ENCODE peak calls at places on chromosomes 1 and 21, in four cellular contexts. One of them, this sample, is unnamed.
A peak's percentile ranks its signal among the peaks of the same experiment; 100 is the strongest.

GRCh38 chr1:50976890-50977574 is 7.0 kb downstream of the CDKN2C start:
- DNase-seq in osteocyte: no peak
- DNase-seq in cardiac fibroblast: peak; percentile 69
- DNase-seq in upper lobe of left lung: peak; percentile 40
- DNase-seq in this sample: peak; percentile 65

GRCh38 chr1:44367932-44368331 is 12.9 kb upstream of the ERI3 start:
- DNase-seq in osteocyte: no peak
- DNase-seq in cardiac fibroblast: no peak
- DNase-seq in upper lobe of left lung: no peak
- DNase-seq in this sample: no peak

GRCh38 chr21:44984428-44984791 is 44.6 kb downstream of the SLX9 start:
- DNase-seq in osteocyte: no peak
- DNase-seq in cardiac fibroblast: no peak
- DNase-seq in upper lobe of left lung: no peak
- DNase-seq in this sample: no peak

GRCh38 chr1:80083892-80084291 is 1077.4 kb upstream of the ADGRL4 start:
- DNase-seq in osteocyte: no peak
- DNase-seq in cardiac fibroblast: no peak
- DNase-seq in upper lobe of left lung: no peak
- DNase-seq in this sample: no peak

GRCh38 chr1:18090636-18091035 is 17.0 kb upstream of the IGSF21 start:
- DNase-seq in osteocyte: no peak
- DNase-seq in cardiac fibroblast: no peak
- DNase-seq in upper lobe of left lung: no peak
- DNase-seq in this sample: no peak

GRCh38 chr1:202687819-202688218 is 22.4 kb downstream of the SYT2 start:
- DNase-seq in osteocyte: no peak
- DNase-seq in cardiac fibroblast: no peak
- DNase-seq in upper lobe of left lung: no peak
- DNase-seq in this sample: no peak

GRCh38 chr1:1862905-1863547 is 27.9 kb downstream of the GNB1 start:
- DNase-seq in osteocyte: no peak
- DNase-seq in cardiac fibroblast: peak; percentile 34
- DNase-seq in upper lobe of left lung: no peak
- DNase-seq in this sample: no peak

GRCh38 chr1:203465943-203466342 is 9.7 kb upstream of the PRELP start:
- DNase-seq in osteocyte: no peak
- DNase-seq in cardiac fibroblast: no peak
- DNase-seq in upper lobe of left lung: no peak
- DNase-seq in this sample: no peak

GRCh38 chr1:154485106-154485505 is 16.9 kb upstream of the TDRD10 start:
- DNase-seq in osteocyte: no peak
- DNase-seq in cardiac fibroblast: peak; percentile 58
- DNase-seq in upper lobe of left lung: peak; percentile 69
- DNase-seq in this sample: no peak

GRCh38 chr1:12174789-12175455 is 8.1 kb downstream of the TNFRSF1B start:
- DNase-seq in osteocyte: no peak
- DNase-seq in cardiac fibroblast: no peak
- DNase-seq in upper lobe of left lung: no peak
- DNase-seq in this sample: no peak

GRCh38 chr1:21593231-21593630 is 75.9 kb downstream of the RAP1GAP start:
- DNase-seq in osteocyte: no peak
- DNase-seq in cardiac fibroblast: no peak
- DNase-seq in upper lobe of left lung: no peak
- DNase-seq in this sample: no peak

GRCh38 chr1:109769335-109770078 is 5.8 kb upstream of the EPS8L3 start:
- DNase-seq in osteocyte: no peak
- DNase-seq in cardiac fibroblast: peak; percentile 90
- DNase-seq in upper lobe of left lung: peak; percentile 5
- DNase-seq in this sample: no peak

GRCh38 chr1:214280386-214281029 is 451 bp upstream of the SMYD2 start:
- DNase-seq in osteocyte: no peak
- DNase-seq in cardiac fibroblast: peak; percentile 54
- DNase-seq in upper lobe of left lung: peak; percentile 47
- DNase-seq in this sample: no peak

GRCh38 chr1:200654660-200655059 is 15.0 kb downstream of the DDX59 start:
- DNase-seq in osteocyte: no peak
- DNase-seq in cardiac fibroblast: no peak
- DNase-seq in upper lobe of left lung: no peak
- DNase-seq in this sample: peak; percentile 65

GRCh38 chr1:2019162-2019542 is at the start of gene GABRD:
- DNase-seq in osteocyte: no peak
- DNase-seq in cardiac fibroblast: no peak
- DNase-seq in upper lobe of left lung: no peak
- DNase-seq in this sample: peak; percentile 68

GRCh38 chr1:52651904-52652303 is 18.9 kb downstream of the SHISAL2A start:
- DNase-seq in osteocyte: no peak
- DNase-seq in cardiac fibroblast: no peak
- DNase-seq in upper lobe of left lung: no peak
- DNase-seq in this sample: no peak

GRCh38 chr1:157785241-157785640 is 8.3 kb upstream of the FCRL2 start:
- DNase-seq in osteocyte: no peak
- DNase-seq in cardiac fibroblast: no peak
- DNase-seq in upper lobe of left lung: no peak
- DNase-seq in this sample: no peak

GRCh38 chr1:8185400-8185799 is 132.5 kb upstream of the SLC45A1 start:
- DNase-seq in osteocyte: no peak
- DNase-seq in cardiac fibroblast: no peak
- DNase-seq in upper lobe of left lung: no peak
- DNase-seq in this sample: no peak

GRCh38 chr1:203178821-203179220 is 3.2 kb upstream of the MYBPH start:
- DNase-seq in osteocyte: no peak
- DNase-seq in cardiac fibroblast: no peak
- DNase-seq in upper lobe of left lung: no peak
- DNase-seq in this sample: no peak

GRCh38 chr1:25135903-25136302 is 96.4 kb downstream of the SYF2 start:
- DNase-seq in osteocyte: no peak
- DNase-seq in cardiac fibroblast: no peak
- DNase-seq in upper lobe of left lung: no peak
- DNase-seq in this sample: no peak
- TF ChIP-seq CTCF in osteocyte: no peak
- TF ChIP-seq CTCF in cardiac fibroblast: no peak
- TF ChIP-seq CTCF in upper lobe of left lung: no peak
- TF ChIP-seq CTCF in this sample: no peak

GRCh38 chr1:29382851-29383588 is 146.7 kb downstream of the PTPRU start:
- DNase-seq in osteocyte: peak; percentile 69
- DNase-seq in cardiac fibroblast: no peak
- DNase-seq in upper lobe of left lung: no peak
- DNase-seq in this sample: no peak

GRCh38 chr1:29383972-29384371 is 147.7 kb downstream of the PTPRU start:
- DNase-seq in osteocyte: peak; percentile 34
- DNase-seq in cardiac fibroblast: peak; percentile 22
- DNase-seq in upper lobe of left lung: no peak
- DNase-seq in this sample: no peak

GRCh38 chr1:29381426-29381825 is 145.1 kb downstream of the PTPRU start:
- DNase-seq in osteocyte: peak; percentile 57
- DNase-seq in cardiac fibroblast: no peak
- DNase-seq in upper lobe of left lung: no peak
- DNase-seq in this sample: no peak

GRCh38 chr1:29380532-29380931 is 144.2 kb downstream of the PTPRU start:
- DNase-seq in osteocyte: no peak
- DNase-seq in cardiac fibroblast: peak; percentile 28
- DNase-seq in upper lobe of left lung: no peak
- DNase-seq in this sample: no peak

GRCh38 chr1:29379438-29380073 is 143.2 kb downstream of the PTPRU start:
- DNase-seq in osteocyte: peak; percentile 30
- DNase-seq in cardiac fibroblast: peak; percentile 63
- DNase-seq in upper lobe of left lung: no peak
- DNase-seq in this sample: no peak
- TF ChIP-seq CTCF in osteocyte: peak; percentile 39
- TF ChIP-seq CTCF in cardiac fibroblast: peak; percentile 68
- TF ChIP-seq CTCF in upper lobe of left lung: peak; percentile 38
- TF ChIP-seq CTCF in this sample: peak; percentile 52

DNA sequence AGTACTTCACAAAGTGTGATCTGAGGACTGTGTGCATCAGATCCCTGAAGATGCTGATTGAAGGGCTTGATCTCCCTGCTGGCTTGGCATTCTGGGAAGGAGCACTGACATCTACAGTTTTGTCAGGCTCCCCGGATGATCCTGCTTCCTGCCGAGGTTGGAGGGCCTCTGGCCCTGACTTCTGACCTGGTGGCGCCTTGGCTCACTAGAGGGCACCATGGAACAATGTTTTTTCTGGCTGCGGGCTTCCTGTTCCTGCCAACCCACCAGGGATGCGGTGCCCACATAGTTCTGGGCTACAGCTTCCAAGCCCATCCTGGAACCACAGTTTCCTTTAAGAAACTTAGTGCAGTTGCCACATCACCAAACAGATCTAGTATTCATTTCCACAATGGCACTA is 38.8 kb upstream of the RASAL2 start:
- DNase-seq in osteocyte: no peak
- DNase-seq in cardiac fibroblast: peak; percentile 52
- DNase-seq in upper lobe of left lung: peak; percentile 58
- DNase-seq in this sample: no peak
- TF ChIP-seq CTCF in osteocyte: peak; percentile 37
- TF ChIP-seq CTCF in cardiac fibroblast: peak; percentile 22
- TF ChIP-seq CTCF in upper lobe of left lung: peak; percentile 25
- TF ChIP-seq CTCF in this sample: peak; percentile 65

DNA sequence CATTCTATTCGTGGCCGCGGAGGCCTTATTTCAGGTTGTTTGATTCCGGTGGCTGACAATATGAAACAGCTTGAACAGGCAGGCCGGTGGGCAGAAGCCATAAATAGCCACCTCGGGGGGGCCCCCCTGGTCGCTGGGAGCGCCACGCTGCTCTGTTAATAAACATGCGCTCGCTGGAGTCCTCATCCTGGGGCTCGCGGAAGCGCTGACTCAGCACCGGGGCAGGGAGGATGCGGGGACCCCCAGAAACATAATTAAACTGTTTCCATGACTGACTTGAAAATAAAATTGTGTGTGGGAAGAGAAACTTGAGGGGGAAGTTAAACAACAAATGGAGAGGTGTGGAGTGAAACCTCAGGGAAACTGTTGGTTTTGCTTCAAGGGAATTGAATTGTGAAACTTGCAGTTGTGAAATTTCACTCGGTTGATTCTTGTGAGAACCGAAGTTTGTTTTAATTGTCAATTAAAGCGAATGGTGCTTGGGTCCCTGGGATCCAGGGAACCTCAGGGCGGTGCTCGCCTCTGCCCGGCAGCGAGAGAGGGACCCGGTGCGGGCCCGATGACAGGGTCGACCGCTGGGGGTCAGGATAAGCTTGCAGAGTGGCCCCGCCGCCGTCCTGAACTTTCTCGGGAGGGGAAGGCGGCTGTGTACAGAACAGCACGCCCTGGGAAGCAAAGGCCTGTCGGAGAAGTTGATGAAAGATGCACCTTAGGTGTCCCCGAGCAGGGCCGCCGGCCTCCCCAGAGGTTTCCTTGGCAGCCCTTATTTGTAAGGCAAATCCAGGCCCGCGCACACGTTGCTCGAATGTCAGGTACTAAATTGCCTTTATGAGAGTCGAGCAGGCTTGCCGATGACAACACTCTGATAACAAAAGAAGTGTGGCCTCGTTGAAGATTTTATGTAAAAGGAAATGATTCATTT is 176.9 kb upstream of the LMO4 start:
- DNase-seq in osteocyte: no peak
- DNase-seq in cardiac fibroblast: peak; percentile 73
- DNase-seq in upper lobe of left lung: peak; percentile 73
- DNase-seq in this sample: peak; percentile 75
- TF ChIP-seq CTCF in osteocyte: peak; percentile 69
- TF ChIP-seq CTCF in cardiac fibroblast: peak; percentile 60
- TF ChIP-seq CTCF in upper lobe of left lung: peak; percentile 43
- TF ChIP-seq CTCF in this sample: peak; percentile 63

GRCh38 chr1:88394958-88395357 is 289.1 kb upstream of the PKN2 start:
- DNase-seq in osteocyte: no peak
- DNase-seq in cardiac fibroblast: no peak
- DNase-seq in upper lobe of left lung: no peak
- DNase-seq in this sample: no peak

GRCh38 chr1:88401283-88401682 is 282.8 kb upstream of the PKN2 start:
- DNase-seq in osteocyte: no peak
- DNase-seq in cardiac fibroblast: no peak
- DNase-seq in upper lobe of left lung: no peak
- DNase-seq in this sample: peak; percentile 43

GRCh38 chr1:88399690-88400089 is 284.4 kb upstream of the PKN2 start:
- DNase-seq in osteocyte: no peak
- DNase-seq in cardiac fibroblast: no peak
- DNase-seq in upper lobe of left lung: no peak
- DNase-seq in this sample: no peak

DNA sequence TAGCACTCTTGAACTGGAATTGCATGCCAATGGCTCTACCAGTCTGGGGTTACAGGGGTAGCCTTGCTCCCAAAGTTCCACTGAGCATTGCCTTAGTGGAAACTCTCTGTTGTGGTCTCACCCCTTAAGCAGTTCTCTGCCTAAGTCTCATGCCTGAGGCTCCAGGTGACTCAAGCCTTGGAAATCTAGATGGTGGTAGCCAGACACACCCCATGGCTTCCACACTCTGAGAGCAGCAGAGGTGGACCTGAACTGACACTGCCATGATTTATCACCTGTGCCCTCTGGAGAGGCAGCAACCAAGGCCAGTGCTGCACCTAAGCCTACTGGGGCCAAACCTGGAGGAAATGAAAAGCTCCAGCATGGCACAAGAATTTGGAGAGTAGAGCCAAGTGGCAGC is 285.7 kb upstream of the PKN2 start:
- DNase-seq in osteocyte: no peak
- DNase-seq in cardiac fibroblast: no peak
- DNase-seq in upper lobe of left lung: no peak
- DNase-seq in this sample: no peak
- TF ChIP-seq CTCF in osteocyte: no peak
- TF ChIP-seq CTCF in cardiac fibroblast: no peak
- TF ChIP-seq CTCF in upper lobe of left lung: no peak
- TF ChIP-seq CTCF in this sample: no peak

This sample was measured in GM13977.